ENCODE peak calls at places on chromosomes 12 and 14, in eight cellular contexts. P is IMR-90, W is breast epithelium, N is right lobe of liver, G is adrenal gland, B is heart left ventricle, F is uterus, C is HCT116. T is an unnamed sample. For H3K4me1 and H3K27me3, the result is how much of the 10 kb centered on the place peaks cover.

GRCh38 chr14:65070710-65071033 is 31.6 kb downstream of the MAX start:
- DNase-seq in B (no peak), C (no peak), G (no peak), P (peak), W (no peak), F (no peak), N (no peak), T (no peak)

GRCh38 chr14:104387000-104387384 is 192.6 kb upstream of the C14orf180 start:
- DNase-seq in P (no peak), F (no peak), N (peak), C (no peak), G (no peak), B (peak), W (peak), T (peak)

GRCh38 chr12:50041962-50042361 is 15.4 kb upstream of the ASIC1 start:
- DNase-seq in G (no peak), N (no peak), C (no peak), B (no peak), W (no peak), P (no peak), F (no peak), T (no peak)

GRCh38 chr14:72739446-72740405 is 154.2 kb downstream of the DPF3 start:
- DNase-seq in W (no peak), B (no peak), P (no peak), F (no peak), G (no peak), N (peak), C (no peak), T (no peak)

GRCh38 chr14:104871656-104872468 is 6.8 kb downstream of the CEP170B start:
- DNase-seq in N (no peak), G (no peak), P (no peak), W (no peak), F (no peak), B (peak), C (no peak), T (peak)

GRCh38 chr12:131128556-131128955 is 174.8 kb downstream of the ADGRD1 start:
- DNase-seq in W (no peak), P (no peak), G (no peak), B (no peak), C (no peak), F (no peak), N (peak), T (no peak)

GRCh38 chr12:85550924-85551323 is 270.9 kb downstream of the ALX1 start:
- DNase-seq in C (no peak), N (no peak), W (no peak), P (no peak), F (no peak), B (no peak), G (no peak), T (no peak)

GRCh38 chr12:51926718-51927117 is 19.4 kb downstream of the ACVRL1 start:
- DNase-seq in N (peak), F (no peak), G (no peak), C (peak), W (peak), P (peak), B (no peak), T (peak)

GRCh38 chr14:61563162-61563511 is 132.2 kb upstream of the HIF1A start:
- DNase-seq in C (no peak), P (no peak), F (no peak), B (no peak), G (no peak), W (no peak), N (peak), T (no peak)

GRCh38 chr14:61564623-61565091 is 130.7 kb upstream of the HIF1A start:
- DNase-seq in N (peak), G (peak), B (no peak), C (peak), P (peak), W (no peak), F (no peak), T (no peak)

GRCh38 chr14:61562321-61563161 is 132.8 kb upstream of the HIF1A start:
- DNase-seq in N (peak), P (peak), F (no peak), W (no peak), G (peak), B (no peak), C (peak), T (no peak)

GRCh38 chr14:61565181-61565580 is 130.1 kb upstream of the HIF1A start:
- DNase-seq in F (no peak), C (no peak), P (peak), G (no peak), B (no peak), N (no peak), W (no peak), T (no peak)

GRCh38 chr14:61563880-61564622 is 131.3 kb upstream of the HIF1A start:
- DNase-seq in W (no peak), B (no peak), C (no peak), P (no peak), G (no peak), N (peak), F (no peak), T (no peak)
- H3K4me1 ChIP-seq in W (under half), B (under half), C (half or more), P (half or more), G (under half), N (under half), F (under half), T (under half)

GRCh38 chr12:109619002-109619604 is 45.5 kb downstream of the MVK start:
- DNase-seq in W (no peak), B (no peak), P (no peak), G (no peak), N (no peak), C (no peak), F (no peak), T (no peak)

GRCh38 chr12:109617496-109617895 is 43.9 kb downstream of the MVK start:
- DNase-seq in F (no peak), N (no peak), G (no peak), C (no peak), P (no peak), W (no peak), B (no peak), T (no peak)

GRCh38 chr12:109621271-109621671 is 47.7 kb downstream of the MVK start:
- DNase-seq in C (no peak), N (no peak), P (no peak), F (no peak), W (no peak), B (no peak), G (no peak), T (no peak)

GRCh38 chr12:109615556-109616229 is 42.1 kb downstream of the MVK start:
- DNase-seq in F (no peak), W (no peak), C (no peak), B (no peak), N (peak), P (no peak), G (no peak), T (no peak)

GRCh38 chr12:109618091-109618490 is 44.5 kb downstream of the MVK start:
- DNase-seq in W (no peak), F (no peak), B (no peak), C (no peak), N (no peak), P (no peak), G (no peak), T (no peak)
- H3K27me3 ChIP-seq in W (under half), F (under half), B (under half), C (under half), N (under half), P (half or more), G (under half), T (under half)

DNA sequence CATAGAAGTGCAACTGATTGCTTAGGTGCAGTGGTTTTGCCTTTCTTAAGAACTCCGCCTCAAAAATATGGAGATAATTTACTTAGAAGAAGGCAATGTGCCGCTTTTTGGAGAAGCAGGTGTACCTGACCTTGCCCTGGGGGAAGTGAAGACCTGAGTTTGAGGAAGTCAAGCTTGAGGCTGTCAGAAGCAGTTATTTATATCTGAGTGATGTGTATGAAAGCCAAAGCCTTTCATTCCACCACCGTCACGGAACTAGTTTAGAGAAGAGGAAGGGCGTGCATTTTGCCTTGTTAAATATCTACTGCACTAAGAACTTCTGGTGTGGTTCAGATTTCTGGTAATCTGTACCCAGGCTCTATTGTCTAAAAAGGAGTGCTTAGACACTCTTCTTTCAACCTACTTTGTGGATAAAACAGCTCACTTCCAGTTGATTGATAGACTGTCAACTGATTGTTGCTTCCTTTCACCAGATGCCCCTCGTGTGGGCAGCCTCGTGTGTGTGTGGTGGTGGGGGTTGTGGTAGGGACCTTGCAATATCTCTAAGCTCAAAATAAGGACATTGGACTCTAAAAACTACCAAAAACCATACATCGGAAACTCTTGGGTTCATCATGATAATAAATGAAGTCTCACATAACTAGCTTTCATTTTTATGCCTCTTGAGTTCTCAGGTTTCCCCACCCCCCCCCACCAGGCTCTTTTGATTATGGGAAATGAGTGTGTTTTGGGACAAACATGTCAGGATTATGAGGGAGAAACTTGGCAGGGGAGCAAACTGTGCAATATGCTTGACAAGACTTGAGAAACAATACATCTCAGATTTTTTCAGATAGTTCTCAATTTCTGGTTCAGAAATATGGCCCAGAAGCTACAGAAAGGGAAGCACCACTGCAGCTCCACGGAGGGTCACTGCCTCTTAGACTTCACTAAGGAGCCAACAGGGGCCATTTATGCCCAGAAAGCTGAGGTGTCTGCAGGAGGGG is 78.6 kb downstream of the ARF6 start:
- DNase-seq in W (no peak), B (no peak), N (no peak), C (no peak), P (peak), G (no peak), F (no peak), T (peak)
- TF ChIP-seq POLR2A in W (no peak), B (no peak), N (no peak), C (no peak), P (no peak), G (no peak), F (no peak), T (no peak)

GRCh38 chr14:68952544-68953535 is 26.3 kb downstream of the ACTN1 start:
- DNase-seq in P (peak), N (no peak), B (no peak), C (no peak), G (no peak), F (peak), W (no peak), T (no peak)

GRCh38 chr14:68951051-68951797 is 27.9 kb downstream of the ACTN1 start:
- DNase-seq in N (no peak), F (peak), B (peak), P (peak), C (peak), W (peak), G (peak), T (peak)

GRCh38 chr14:68950111-68950510 is 29.0 kb downstream of the ACTN1 start:
- DNase-seq in W (no peak), C (no peak), G (no peak), P (peak), B (no peak), N (no peak), F (no peak), T (no peak)

GRCh38 chr14:68949236-68949965 is 29.7 kb downstream of the ACTN1 start:
- DNase-seq in F (no peak), C (no peak), B (no peak), P (no peak), N (no peak), W (no peak), G (no peak), T (no peak)

GRCh38 chr14:68951800-68952540 is 27.1 kb downstream of the ACTN1 start:
- DNase-seq in N (no peak), F (no peak), C (no peak), W (no peak), P (no peak), B (peak), G (no peak), T (no peak)
- H3K4me1 ChIP-seq in N (under half), F (half or more), C (half or more), W (half or more), P (half or more), B (half or more), G (under half), T (under half)

GRCh38 chr12:34348836-34349672 is 326.8 kb downstream of the ALG10 start:
- DNase-seq in B (no peak), P (no peak), W (no peak), G (no peak), N (no peak), C (no peak), F (no peak), T (no peak)
- H3K27me3 ChIP-seq in B (under half), P (under half), W (under half), G (under half), N (under half), C (under half), F (under half), T (under half)

GRCh38 chr14:31025335-31026075 is at the start of gene AP4S1:
- DNase-seq in P (no peak), W (peak), B (peak), N (peak), C (no peak), G (peak), F (peak), T (peak)
- TF ChIP-seq POLR2A in P (no peak), W (no peak), B (no peak), N (no peak), C (no peak), G (no peak), F (no peak), T (peak)

GRCh38 chr12:106652510-106653015 is 69.8 kb downstream of the RFX4 start:
- DNase-seq in W (no peak), G (no peak), P (no peak), C (no peak), B (no peak), N (no peak), F (no peak), T (no peak)

GRCh38 chr12:106648736-106649135 is 65.9 kb downstream of the RFX4 start:
- DNase-seq in G (no peak), B (no peak), P (no peak), N (no peak), C (no peak), F (no peak), W (no peak), T (no peak)

GRCh38 chr12:106655577-106655976 is 72.8 kb downstream of the RFX4 start:
- DNase-seq in F (no peak), N (no peak), P (no peak), G (no peak), W (no peak), B (no peak), C (no peak), T (no peak)

GRCh38 chr12:106647793-106648514 is 65.2 kb downstream of the RFX4 start:
- DNase-seq in G (no peak), F (no peak), P (no peak), B (no peak), N (no peak), C (no peak), W (no peak), T (no peak)

GRCh38 chr12:106651552-106651951 is 68.7 kb downstream of the RFX4 start:
- DNase-seq in F (no peak), P (no peak), G (no peak), C (no peak), N (no peak), W (no peak), B (no peak), T (no peak)
- H3K4me1 ChIP-seq in F (under half), P (under half), G (under half), C (under half), N (under half), W (under half), B (under half), T (under half)

GRCh38 chr14:52078093-52078492 is 9.2 kb upstream of the NID2 start:
- DNase-seq in B (no peak), P (peak), N (no peak), G (no peak), W (no peak), C (no peak), F (no peak), T (no peak)

GRCh38 chr14:52079239-52079956 is 10.5 kb upstream of the NID2 start:
- DNase-seq in C (no peak), P (peak), B (no peak), N (no peak), G (no peak), W (no peak), F (no peak), T (no peak)

GRCh38 chr14:52080171-52080800 is 11.4 kb upstream of the NID2 start:
- DNase-seq in G (no peak), N (no peak), F (no peak), P (peak), B (no peak), C (no peak), W (no peak), T (no peak)

GRCh38 chr14:52077261-52077984 is 8.6 kb upstream of the NID2 start:
- DNase-seq in G (no peak), F (no peak), P (peak), C (no peak), W (no peak), N (no peak), B (no peak), T (no peak)

DNA sequence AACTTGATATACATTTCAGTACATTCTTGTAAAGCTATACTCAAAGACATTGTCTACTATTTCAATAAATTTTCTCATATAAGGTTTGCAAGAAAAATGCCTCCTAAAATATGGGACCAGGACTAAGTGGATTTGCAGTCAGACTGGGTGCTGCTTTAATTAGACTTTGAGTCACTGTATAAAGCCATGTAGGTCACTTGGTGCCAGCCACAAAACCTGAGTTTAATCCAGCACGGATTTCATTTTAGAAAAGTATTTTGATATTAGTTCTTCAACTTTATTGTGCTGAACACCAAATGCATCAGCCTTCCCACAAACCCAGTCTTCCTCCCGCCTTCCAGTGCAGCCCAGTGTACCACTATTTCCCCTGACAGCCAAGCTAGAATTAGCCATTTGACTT is 9.9 kb upstream of the NID2 start:
- DNase-seq in N (no peak), F (no peak), C (no peak), B (no peak), G (no peak), W (no peak), P (no peak), T (no peak)
- H3K27me3 ChIP-seq in N (under half), F (under half), C (under half), B (under half), G (under half), W (under half), P (under half), T (under half)

GRCh38 chr12:1805441-1806081 is 14.8 kb upstream of the LRTM2 start:
- DNase-seq in B (peak), C (no peak), G (no peak), N (no peak), P (no peak), W (peak), F (peak), T (no peak)
- TF ChIP-seq POLR2A in B (no peak), C (no peak), G (no peak), N (no peak), P (no peak), W (no peak), F (no peak), T (no peak)

GRCh38 chr12:116537149-116537904 is 21.9 kb upstream of the MAP1LC3B2 start:
- DNase-seq in W (no peak), P (no peak), C (no peak), B (no peak), F (no peak), G (no peak), N (no peak), T (no peak)
- H3K4me1 ChIP-seq in W (under half), P (under half), C (half or more), B (under half), F (under half), G (under half), N (under half), T (under half)

T was measured in Peyer's patch.